ENCODE peak calls at places on chromosomes 12 and 14, in four cellular contexts. Q, G, W and D are unnamed samples.

GRCh38 chr12:31217356-31218130 is 108.4 kb downstream of the SINHCAF start:
- DNase-seq in Q (no peak), G (no peak), W (no peak), D (no peak)

GRCh38 chr14:65117795-65118746 is 15.8 kb upstream of the MAX start:
- DNase-seq in Q (no peak), G (no peak), W (no peak), D (no peak)

GRCh38 chr14:22650960-22651521 is 6.9 kb upstream of the OR6J1 start:
- DNase-seq in Q (no peak), G (peak; percentile 44), W (no peak), D (no peak)

GRCh38 chr12:75854681-75855309 is 176.8 kb downstream of the PHLDA1 start:
- DNase-seq in Q (no peak), G (no peak), W (no peak), D (no peak)

GRCh38 chr14:51807355-51807754 is 53.1 kb upstream of the GNG2 start:
- DNase-seq in Q (no peak), G (no peak), W (no peak), D (no peak)

GRCh38 chr12:96500686-96501085 is 11.3 kb downstream of the CFAP54 start:
- DNase-seq in Q (no peak), G (no peak), W (no peak), D (no peak)

GRCh38 chr12:12398026-12398859 is 41.4 kb downstream of the BORCS5 start:
- DNase-seq in Q (no peak), G (no peak), W (peak; percentile 89), D (no peak)

GRCh38 chr12:67241482-67241881 is 27.7 kb upstream of the CAND1 start:
- DNase-seq in Q (no peak), G (no peak), W (no peak), D (no peak)

GRCh38 chr12:42706331-42706730 is 116.8 kb upstream of the PRICKLE1 start:
- DNase-seq in Q (no peak), G (no peak), W (no peak), D (no peak)

GRCh38 chr14:60647081-60647836 is 2.0 kb downstream of the SIX1 start:
- DNase-seq in Q (no peak), G (no peak), W (peak; percentile 32), D (peak; percentile 49)

GRCh38 chr14:91284146-91284790 is 39.8 kb upstream of the GPR68 start:
- DNase-seq in Q (no peak), G (no peak), W (no peak), D (no peak)

GRCh38 chr14:95462491-95462890 is 54.0 kb downstream of the SYNE3 start:
- DNase-seq in Q (no peak), G (no peak), W (no peak), D (no peak)

DNA sequence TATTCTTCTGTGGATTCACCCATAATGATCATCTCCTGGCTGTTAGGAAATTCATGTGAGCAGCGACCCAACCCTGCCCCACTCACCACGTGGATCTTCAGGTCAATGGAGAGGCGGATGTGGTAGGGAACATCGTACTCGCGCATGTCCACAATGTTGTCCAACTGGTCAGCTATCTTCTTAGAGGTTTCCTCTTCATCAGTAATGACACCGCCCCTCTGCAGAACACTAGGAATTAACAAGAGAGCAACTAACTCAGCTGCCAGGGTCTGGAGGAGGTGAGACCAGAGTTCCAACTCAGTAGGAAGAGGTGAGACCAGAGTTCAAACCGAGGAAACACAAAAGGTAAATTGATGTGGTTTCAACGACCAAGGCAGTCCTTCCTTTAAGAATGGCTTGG is 9.7 kb downstream of the POLE start:
- DNase-seq in Q (no peak), G (no peak), W (no peak), D (no peak)
- TF ChIP-seq ETV6 in Q (no peak), G (no peak), W (no peak), D (no peak)

GRCh38 chr12:77630341-77630740 is 200.4 kb upstream of the NAV3 start:
- DNase-seq in Q (no peak), G (no peak), W (no peak), D (no peak)

GRCh38 chr12:77625441-77625840 is 205.3 kb upstream of the NAV3 start:
- DNase-seq in Q (no peak), G (no peak), W (no peak), D (no peak)
- TF ChIP-seq ETV6 in Q (no peak), G (no peak), W (no peak), D (no peak)

GRCh38 chr14:55228261-55228660 is 36.9 kb upstream of the DLGAP5 start:
- DNase-seq in Q (no peak), G (no peak), W (no peak), D (no peak)
- TF ChIP-seq ETV6 in Q (no peak), G (no peak), W (no peak), D (no peak)

DNA sequence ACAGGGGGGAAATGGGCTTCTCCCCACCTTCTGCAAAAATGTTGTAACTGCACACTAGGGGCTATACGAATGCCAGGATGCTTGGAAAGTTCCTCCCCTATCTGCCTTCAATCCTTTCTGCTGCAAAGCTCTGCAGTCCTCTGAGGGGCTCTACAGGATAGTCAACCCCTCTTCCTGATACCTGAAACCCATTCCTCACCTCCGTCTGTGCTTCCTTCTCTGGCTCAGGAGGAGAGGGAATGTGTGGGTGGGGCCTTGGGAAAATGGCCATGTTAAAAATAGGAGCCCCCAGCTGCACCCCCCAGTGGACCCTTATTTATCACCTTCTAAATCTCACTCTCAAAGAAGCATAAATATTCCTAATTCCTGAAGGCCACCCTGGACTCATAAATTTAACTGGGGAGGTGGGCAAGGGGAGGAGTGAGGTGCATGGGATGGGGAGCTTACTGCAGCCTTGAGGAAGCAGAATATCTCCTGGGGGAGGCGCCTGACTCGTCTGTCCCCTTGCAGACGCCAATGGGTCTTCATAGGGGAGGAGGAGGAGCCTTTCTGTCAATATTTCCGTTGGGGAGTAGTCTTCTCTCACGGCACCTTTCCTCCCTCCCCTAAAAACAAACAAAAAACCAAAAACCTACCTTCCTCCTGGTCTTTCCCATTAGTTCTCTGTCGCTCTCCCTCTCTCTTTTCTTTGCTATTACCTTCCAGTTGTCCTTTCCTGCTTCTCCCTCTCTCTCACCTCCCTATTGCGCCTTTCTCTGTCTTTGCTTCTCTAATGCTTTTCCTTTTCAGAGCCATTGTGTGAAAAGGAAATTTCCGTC is 6.3 kb downstream of the GPR84 start:
- DNase-seq in Q (peak; percentile 79), G (peak; percentile 30), W (no peak), D (no peak)
- TF ChIP-seq ETV6 in Q (no peak), G (no peak), W (no peak), D (no peak)

GRCh38 chr12:22060261-22060660 is 14.2 kb downstream of the CMAS start:
- DNase-seq in Q (no peak), G (no peak), W (no peak), D (no peak)
- TF ChIP-seq ETV6 in Q (no peak), G (no peak), W (no peak), D (no peak)

DNA sequence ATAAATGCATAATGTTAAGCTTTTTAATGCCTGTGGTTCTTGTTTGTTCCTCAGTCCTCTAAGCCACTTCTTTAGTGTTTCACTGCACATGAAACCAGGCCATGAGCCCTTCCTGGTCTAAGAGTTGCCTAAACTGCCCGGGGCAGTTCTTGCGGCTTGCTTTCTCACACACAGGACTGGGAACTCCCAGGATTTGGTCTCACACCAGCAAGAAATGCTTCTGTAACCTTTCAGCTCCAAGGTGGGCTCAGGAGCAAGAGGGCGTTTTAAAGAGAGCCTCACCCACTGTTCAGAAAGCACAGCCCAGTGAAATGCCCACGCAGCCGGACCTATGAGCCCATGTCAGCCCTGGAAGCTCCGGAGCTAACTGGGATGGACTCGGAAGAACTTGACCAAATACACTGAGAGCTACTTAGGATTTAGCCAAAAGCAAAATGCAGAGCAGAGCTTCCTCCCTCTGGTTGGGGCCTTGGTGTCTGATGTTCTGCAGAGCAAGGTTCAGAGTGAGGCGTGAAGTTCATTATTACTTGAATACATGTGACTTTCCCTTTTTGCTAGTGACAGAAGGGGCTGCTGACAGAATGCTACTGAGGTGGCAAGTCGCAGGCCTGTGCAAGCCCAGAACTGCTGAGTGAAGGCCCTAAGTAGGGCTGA is 23.4 kb downstream of the SLC25A29 start:
- DNase-seq in Q (no peak), G (no peak), W (no peak), D (no peak)
- TF ChIP-seq ETV6 in Q (no peak), G (no peak), W (no peak), D (no peak)

DNA sequence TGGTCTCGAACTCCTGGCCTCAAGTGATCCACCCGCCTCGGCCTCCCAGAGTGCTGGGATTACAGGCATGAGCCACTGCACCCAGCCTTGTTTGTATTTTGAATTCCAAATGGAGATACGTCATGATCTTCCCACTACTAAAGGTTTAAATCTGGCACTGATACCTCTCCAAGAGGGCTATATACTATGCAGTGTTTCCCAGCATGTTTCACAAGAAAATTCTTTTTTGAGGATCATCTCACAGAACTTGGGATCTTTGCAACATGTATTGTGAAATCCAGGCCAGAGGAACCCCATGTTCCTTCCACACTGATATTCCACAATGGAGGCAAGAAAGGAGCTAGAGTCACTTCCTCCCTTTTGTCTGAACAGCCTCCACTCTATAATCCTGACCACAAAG is 112.7 kb downstream of the NT5DC3 start:
- DNase-seq in Q (no peak), G (no peak), W (no peak), D (no peak)
- TF ChIP-seq ETV6 in Q (no peak), G (no peak), W (no peak), D (no peak)

GRCh38 chr14:50342211-50343080 is 30.3 kb downstream of the DMAC2L start:
- DNase-seq in Q (peak; percentile 43), G (no peak), W (peak; percentile 66), D (peak; percentile 50)
- TF ChIP-seq ETV6 in Q (no peak), G (no peak), W (no peak), D (no peak)

GRCh38 chr12:100913872-100914600 is 119.5 kb downstream of the ANO4 start:
- DNase-seq in Q (no peak), G (no peak), W (no peak), D (no peak)
- TF ChIP-seq ETV6 in Q (no peak), G (no peak), W (no peak), D (no peak)